ENCODE peak calls at places on chromosomes 2 and 18, in seven cellular contexts. D is MM.1S, L is fibroblast of lung, I is neural progenitor cell, Z is GM23338, K is GM23248, C is Karpas-422. F is an unnamed sample.
A peak's percentile ranks its signal among the peaks of the same experiment; 100 is the strongest.

GRCh38 chr2:10931710-10932255 is 20.0 kb downstream of the KCNF1 start:
- DNase-seq in K (peak; percentile 90), I (no peak), L (peak; percentile 84), Z (no peak), C (no peak), D (no peak), F (no peak)

GRCh38 chr2:29206941-29207340 is 91.7 kb downstream of the CLIP4 start:
- DNase-seq in D (no peak), K (no peak), I (no peak), C (no peak), L (no peak), Z (peak; percentile 50), F (no peak)

GRCh38 chr2:233438573-233439147 is 84.4 kb downstream of the DGKD start:
- DNase-seq in K (no peak), Z (no peak), I (no peak), C (no peak), D (no peak), L (no peak), F (no peak)

GRCh38 chr2:138121769-138122661 is 157.7 kb downstream of the HNMT start:
- DNase-seq in K (no peak), Z (no peak), D (no peak), C (no peak), L (no peak), I (no peak), F (no peak)

GRCh38 chr2:190352668-190353536 is 9.5 kb downstream of the INPP1 start:
- DNase-seq in L (peak; percentile 56), K (peak; percentile 61), D (no peak), C (no peak), I (no peak), Z (no peak), F (no peak)

GRCh38 chr18:74682998-74683311 is 85.3 kb downstream of the ZNF407 start:
- DNase-seq in I (no peak), Z (no peak), K (peak; percentile 35), D (no peak), L (peak; percentile 47), C (no peak), F (no peak)

GRCh38 chr2:38266382-38267051 is 110.6 kb downstream of the ATL2 start:
- DNase-seq in D (no peak), C (no peak), I (no peak), L (no peak), K (no peak), Z (no peak), F (no peak)

GRCh38 chr2:151032741-151033152 is 228.9 kb downstream of the RBM43 start:
- DNase-seq in Z (no peak), K (peak; percentile 93), I (no peak), D (no peak), L (peak; percentile 94), C (no peak), F (no peak)

GRCh38 chr18:62388855-62389760 is 64.0 kb downstream of the TNFRSF11A start:
- DNase-seq in I (no peak), C (no peak), D (no peak), K (peak; percentile 15), Z (no peak), L (no peak), F (no peak)

GRCh38 chr2:172970660-172971059 is 105.0 kb upstream of the MAP3K20 start:
- DNase-seq in D (no peak), K (no peak), Z (no peak), C (no peak), I (no peak), L (no peak), F (no peak)

DNA sequence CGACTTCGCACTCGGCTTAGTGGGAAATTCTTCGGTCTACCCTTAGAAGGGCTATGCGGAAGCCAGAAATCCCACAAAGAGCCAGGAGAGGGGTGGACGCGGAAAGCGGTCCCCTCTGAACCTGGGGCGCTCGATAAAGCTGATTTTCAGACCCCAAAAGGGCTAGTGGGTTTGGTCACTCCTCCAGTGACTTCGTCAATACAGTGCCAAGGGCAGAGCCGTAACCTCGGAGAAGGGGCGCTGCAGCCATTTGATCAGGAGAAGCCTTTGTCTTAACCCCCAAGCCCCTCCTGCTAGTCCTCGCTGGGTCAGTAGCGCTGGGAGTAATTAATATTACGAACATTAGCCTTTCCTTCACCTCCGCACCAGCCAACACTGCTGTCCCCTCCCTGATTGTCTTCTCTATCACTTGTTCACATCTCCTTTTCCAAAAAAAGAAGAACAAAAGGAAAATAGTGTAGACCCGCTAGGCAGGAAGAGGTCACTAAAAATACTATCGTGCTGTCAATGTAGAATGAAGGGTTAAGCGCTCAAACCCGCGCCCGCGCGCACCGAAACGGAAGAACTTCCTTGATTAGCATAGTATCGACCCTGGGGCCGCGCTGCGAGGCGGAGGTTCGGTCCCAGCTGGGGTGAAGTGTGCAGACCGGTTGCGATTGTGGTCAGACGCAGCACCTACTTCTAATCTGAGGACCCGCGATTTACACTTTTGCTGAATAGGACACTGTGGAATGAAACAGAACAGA is 63.3 kb upstream of the MAPRE2 start:
- DNase-seq in D (peak; percentile 72), K (peak; percentile 55), L (no peak), C (peak; percentile 80), I (peak; percentile 62), Z (peak; percentile 84), F (no peak)
- H2AFZ ChIP-seq in D (peak overlapping the region; percentile 98), K (peak overlapping the region; percentile 77), L (peak overlapping the region; percentile 76), C (peak overlapping the region; percentile 92), I (peak overlapping the region; percentile 91), Z (peak overlapping the region; percentile 98), F (peak overlapping the region; percentile 51)

DNA sequence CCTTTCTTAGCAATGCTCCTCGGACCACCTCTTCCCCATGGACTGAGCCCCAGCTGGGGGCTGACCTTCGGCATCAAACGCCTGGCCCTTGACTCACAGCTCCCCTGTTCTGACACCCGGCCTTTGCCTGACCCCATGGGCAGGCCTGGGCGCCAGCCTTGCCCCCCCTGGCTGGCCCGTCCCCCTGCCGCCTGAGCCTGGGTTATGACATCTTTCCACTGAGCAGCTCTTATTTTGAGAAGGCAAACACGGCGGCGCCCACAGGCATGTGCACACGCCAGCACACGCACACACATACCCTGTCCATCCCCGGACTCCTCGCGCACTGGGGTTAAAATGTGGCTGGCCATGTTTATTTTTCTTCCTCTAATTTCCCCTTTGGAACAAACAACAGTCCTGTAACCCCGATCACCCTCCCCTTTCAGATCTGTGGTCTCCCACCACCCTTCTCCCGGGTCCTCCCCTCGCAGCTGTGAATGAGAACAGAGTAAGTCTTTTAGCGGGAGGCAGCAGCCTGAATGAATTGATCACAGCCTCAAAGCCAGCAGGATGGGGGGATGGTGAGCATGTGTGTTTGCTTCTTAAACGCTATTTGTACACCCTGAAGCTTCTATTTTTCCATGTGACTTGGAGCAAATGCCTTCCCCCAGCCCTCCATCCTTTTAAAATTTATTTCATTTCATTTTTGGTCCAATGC is 11.8 kb upstream of the ATOH8 start:
- DNase-seq in Z (no peak), K (peak; percentile 96), C (no peak), I (peak; percentile 65), D (no peak), L (peak; percentile 94), F (no peak)
- H2AFZ ChIP-seq in Z (peak overlapping the region; percentile 11), K (peak overlapping the region; percentile 20), C (no peak overlapping the region), I (peak overlapping the region; percentile 83), D (no peak overlapping the region), L (no peak overlapping the region), F (peak overlapping the region; percentile 80)

GRCh38 chr2:145503511-145503910 is 983.6 kb upstream of the ZEB2 start:
- DNase-seq in Z (no peak), I (peak; percentile 57), K (peak; percentile 15), D (no peak), L (no peak), C (no peak), F (no peak)

GRCh38 chr2:145501920-145502319 is 982.0 kb upstream of the ZEB2 start:
- DNase-seq in K (no peak), C (no peak), D (no peak), L (no peak), Z (no peak), I (no peak), F (no peak)
- H2AFZ ChIP-seq in K (no peak overlapping the region), C (no peak overlapping the region), D (no peak overlapping the region), L (no peak overlapping the region), Z (no peak overlapping the region), I (no peak overlapping the region), F (no peak overlapping the region)

GRCh38 chr2:98334439-98335078 is 11.7 kb upstream of the CNGA3 start:
- DNase-seq in K (peak; percentile 93), I (peak; percentile 15), L (peak; percentile 94), C (no peak), Z (peak; percentile 83), D (no peak), F (peak; percentile 33)
- H2AFZ ChIP-seq in K (peak overlapping the region; percentile 26), I (peak overlapping the region; percentile 85), L (no peak overlapping the region), C (no peak overlapping the region), Z (no peak overlapping the region), D (no peak overlapping the region), F (peak overlapping the region; percentile 61)

GRCh38 chr2:170161516-170162260 is 16.3 kb upstream of the MYO3B start:
- DNase-seq in Z (no peak), L (no peak), K (peak; percentile 19), D (no peak), I (no peak), C (no peak), F (no peak)
- H2AFZ ChIP-seq in Z (peak overlapping the region; percentile 24), L (peak overlapping the region; percentile 4), K (peak overlapping the region; percentile 58), D (peak overlapping the region; percentile 44), I (peak overlapping the region; percentile 14), C (peak overlapping the region; percentile 79), F (peak overlapping the region; percentile 18)

DNA sequence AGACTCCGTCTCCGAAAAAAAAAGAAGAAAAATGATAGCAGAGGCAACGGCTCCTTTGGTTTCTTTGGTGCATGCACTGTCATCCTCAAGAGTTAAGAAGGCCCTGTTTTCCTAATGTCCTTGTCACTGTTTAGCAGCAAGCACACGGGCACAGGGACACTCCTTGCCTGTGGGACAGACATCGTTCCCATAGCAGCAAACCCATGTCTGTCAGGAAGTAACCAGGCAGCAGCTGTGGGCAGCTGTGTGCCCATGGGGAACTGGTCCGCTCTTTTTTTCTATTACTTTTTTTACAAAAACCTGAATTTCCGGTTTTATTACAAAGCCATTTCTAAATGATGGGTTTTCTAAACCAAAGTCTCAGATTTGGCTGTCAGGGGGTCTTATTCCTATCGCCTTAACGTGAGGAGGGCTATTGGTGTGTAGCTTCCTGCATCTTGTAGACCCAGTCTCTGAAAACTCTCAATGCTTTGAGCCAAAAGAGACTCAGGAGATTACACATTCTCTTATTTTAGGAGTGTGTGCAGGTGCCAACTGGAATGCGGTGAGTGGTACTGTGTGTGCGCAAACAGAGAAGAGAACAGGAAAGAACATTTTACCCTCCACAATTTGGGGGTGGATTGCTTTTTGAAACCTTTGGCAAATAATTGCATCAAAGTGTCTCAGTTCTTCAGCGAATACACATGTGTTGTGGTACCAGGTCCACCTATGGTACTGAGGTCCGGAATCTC is 109.6 kb downstream of the COLEC12 start:
- DNase-seq in K (no peak), D (no peak), C (no peak), I (no peak), Z (no peak), L (no peak), F (no peak)
- H2AFZ ChIP-seq in K (no peak overlapping the region), D (no peak overlapping the region), C (no peak overlapping the region), I (no peak overlapping the region), Z (peak overlapping the region; percentile 2), L (no peak overlapping the region), F (no peak overlapping the region)

GRCh38 chr2:23679044-23679443 is 247.9 kb downstream of the ATAD2B start:
- DNase-seq in C (no peak), I (no peak), L (no peak), Z (no peak), K (no peak), D (no peak), F (no peak)
- H2AFZ ChIP-seq in C (no peak overlapping the region), I (no peak overlapping the region), L (no peak overlapping the region), Z (no peak overlapping the region), K (no peak overlapping the region), D (no peak overlapping the region), F (no peak overlapping the region)

GRCh38 chr18:70461323-70462077 is 172.7 kb downstream of the SOCS6 start:
- DNase-seq in K (no peak), L (no peak), I (no peak), C (no peak), Z (no peak), D (no peak), F (no peak)
- H2AFZ ChIP-seq in K (no peak overlapping the region), L (no peak overlapping the region), I (no peak overlapping the region), C (no peak overlapping the region), Z (peak overlapping the region; percentile 52), D (no peak overlapping the region), F (no peak overlapping the region)

GRCh38 chr2:693606-694005 is 16.4 kb upstream of the TMEM18 start:
- DNase-seq in C (no peak), Z (no peak), D (no peak), L (no peak), K (no peak), I (no peak), F (no peak)
- H2AFZ ChIP-seq in C (no peak overlapping the region), Z (peak overlapping the region; percentile 35), D (no peak overlapping the region), L (no peak overlapping the region), K (no peak overlapping the region), I (no peak overlapping the region), F (no peak overlapping the region)

F was measured in keratinocyte.